ENCODE peak calls at places on chromosomes 1 and 21, in eight cellular contexts. One of them, this sample, is unnamed.

GRCh38 chr1:33092438-33092837 is 11.5 kb downstream of the AZIN2 start:
- DNase-seq in esophagus squamous epithelium: no peak
- DNase-seq in heart left ventricle: no peak
- DNase-seq in body of pancreas: no peak
- DNase-seq in IMR-90: no peak
- DNase-seq in transverse colon: no peak
- DNase-seq in A549: no peak
- DNase-seq in tibial nerve: no peak
- DNase-seq in this sample: peak; percentile 58

GRCh38 chr1:180167721-180168467 is 13.2 kb downstream of the QSOX1 start:
- DNase-seq in tibial nerve: no peak
- DNase-seq in A549: peak; percentile 84
- DNase-seq in body of pancreas: peak; percentile 83
- DNase-seq in IMR-90: peak; percentile 22
- DNase-seq in heart left ventricle: peak; percentile 45
- DNase-seq in esophagus squamous epithelium: no peak
- DNase-seq in transverse colon: peak; percentile 92
- DNase-seq in this sample: peak; percentile 89

GRCh38 chr21:14306143-14306907 is 76.6 kb downstream of the HSPA13 start:
- DNase-seq in esophagus squamous epithelium: no peak
- DNase-seq in heart left ventricle: no peak
- DNase-seq in tibial nerve: no peak
- DNase-seq in A549: no peak
- DNase-seq in body of pancreas: no peak
- DNase-seq in transverse colon: no peak
- DNase-seq in IMR-90: peak; percentile 3
- DNase-seq in this sample: no peak

GRCh38 chr1:193104906-193105820 is at the start of gene GLRX2:
- DNase-seq in IMR-90: peak; percentile 85
- DNase-seq in heart left ventricle: peak; percentile 90
- DNase-seq in body of pancreas: peak; percentile 86
- DNase-seq in esophagus squamous epithelium: no peak
- DNase-seq in A549: peak; percentile 89
- DNase-seq in tibial nerve: peak; percentile 77
- DNase-seq in transverse colon: peak; percentile 89
- DNase-seq in this sample: peak; percentile 74

GRCh38 chr1:32351859-32352745 is 10.2 kb downstream of the FAM229A start:
- DNase-seq in A549: peak; percentile 28
- DNase-seq in body of pancreas: no peak
- DNase-seq in esophagus squamous epithelium: no peak
- DNase-seq in heart left ventricle: peak; percentile 75
- DNase-seq in tibial nerve: peak; percentile 17
- DNase-seq in transverse colon: peak; percentile 57
- DNase-seq in IMR-90: peak; percentile 45
- DNase-seq in this sample: peak; percentile 90

GRCh38 chr21:45502006-45502345 is 40.3 kb downstream of the SLC19A1 start:
- DNase-seq in tibial nerve: no peak
- DNase-seq in transverse colon: no peak
- DNase-seq in esophagus squamous epithelium: no peak
- DNase-seq in heart left ventricle: peak; percentile 12
- DNase-seq in A549: no peak
- DNase-seq in body of pancreas: no peak
- DNase-seq in IMR-90: no peak
- DNase-seq in this sample: no peak

GRCh38 chr1:53305650-53306049 is 22.2 kb downstream of the LRP8 start:
- DNase-seq in body of pancreas: no peak
- DNase-seq in tibial nerve: no peak
- DNase-seq in heart left ventricle: peak; percentile 49
- DNase-seq in A549: no peak
- DNase-seq in IMR-90: no peak
- DNase-seq in transverse colon: no peak
- DNase-seq in esophagus squamous epithelium: no peak
- DNase-seq in this sample: no peak

GRCh38 chr1:192563129-192563528 is 12.4 kb upstream of the RGS1 start:
- DNase-seq in tibial nerve: no peak
- DNase-seq in esophagus squamous epithelium: no peak
- DNase-seq in IMR-90: no peak
- DNase-seq in body of pancreas: no peak
- DNase-seq in A549: no peak
- DNase-seq in transverse colon: no peak
- DNase-seq in heart left ventricle: no peak
- DNase-seq in this sample: no peak

GRCh38 chr1:201928266-201928665 is 18.1 kb downstream of the LMOD1 start:
- DNase-seq in transverse colon: no peak
- DNase-seq in body of pancreas: no peak
- DNase-seq in esophagus squamous epithelium: no peak
- DNase-seq in IMR-90: no peak
- DNase-seq in A549: no peak
- DNase-seq in heart left ventricle: no peak
- DNase-seq in tibial nerve: no peak
- DNase-seq in this sample: no peak

GRCh38 chr1:118788372-118788955 is 199.7 kb downstream of the TBX15 start:
- DNase-seq in tibial nerve: no peak
- DNase-seq in A549: no peak
- DNase-seq in IMR-90: no peak
- DNase-seq in transverse colon: no peak
- DNase-seq in esophagus squamous epithelium: no peak
- DNase-seq in heart left ventricle: peak; percentile 28
- DNase-seq in body of pancreas: no peak
- DNase-seq in this sample: no peak

GRCh38 chr1:66492424-66492823 is 41.5 kb upstream of the SGIP1 start:
- DNase-seq in heart left ventricle: no peak
- DNase-seq in body of pancreas: no peak
- DNase-seq in IMR-90: no peak
- DNase-seq in tibial nerve: no peak
- DNase-seq in esophagus squamous epithelium: no peak
- DNase-seq in transverse colon: no peak
- DNase-seq in A549: no peak
- DNase-seq in this sample: no peak

GRCh38 chr1:3768811-3769390 is 3.6 kb upstream of the SMIM1 start:
- DNase-seq in A549: no peak
- DNase-seq in tibial nerve: no peak
- DNase-seq in heart left ventricle: peak; percentile 6
- DNase-seq in transverse colon: no peak
- DNase-seq in esophagus squamous epithelium: no peak
- DNase-seq in body of pancreas: no peak
- DNase-seq in IMR-90: no peak
- DNase-seq in this sample: no peak

GRCh38 chr21:34642211-34643075 is 26.4 kb upstream of the CLIC6 start:
- DNase-seq in A549: no peak
- DNase-seq in tibial nerve: no peak
- DNase-seq in body of pancreas: no peak
- DNase-seq in transverse colon: no peak
- DNase-seq in esophagus squamous epithelium: no peak
- DNase-seq in heart left ventricle: no peak
- DNase-seq in IMR-90: peak; percentile 18
- DNase-seq in this sample: no peak

GRCh38 chr1:2431095-2431494 is 18.7 kb upstream of the PEX10 start:
- DNase-seq in heart left ventricle: no peak
- DNase-seq in tibial nerve: no peak
- DNase-seq in esophagus squamous epithelium: no peak
- DNase-seq in transverse colon: no peak
- DNase-seq in IMR-90: no peak
- DNase-seq in A549: no peak
- DNase-seq in body of pancreas: no peak
- DNase-seq in this sample: no peak

GRCh38 chr21:16589046-16589445 is 859.3 kb downstream of the USP25 start:
- DNase-seq in body of pancreas: no peak
- DNase-seq in A549: no peak
- DNase-seq in esophagus squamous epithelium: no peak
- DNase-seq in transverse colon: no peak
- DNase-seq in heart left ventricle: no peak
- DNase-seq in IMR-90: no peak
- DNase-seq in tibial nerve: no peak
- DNase-seq in this sample: no peak

GRCh38 chr1:43418858-43419257 is 29.2 kb downstream of the SZT2 start:
- DNase-seq in esophagus squamous epithelium: no peak
- DNase-seq in heart left ventricle: no peak
- DNase-seq in tibial nerve: no peak
- DNase-seq in A549: no peak
- DNase-seq in body of pancreas: no peak
- DNase-seq in transverse colon: no peak
- DNase-seq in IMR-90: no peak
- DNase-seq in this sample: peak; percentile 3

GRCh38 chr1:150429805-150430204 is 57.4 kb upstream of the TARS2 start:
- DNase-seq in IMR-90: peak; percentile 7
- DNase-seq in heart left ventricle: no peak
- DNase-seq in A549: peak; percentile 16
- DNase-seq in tibial nerve: no peak
- DNase-seq in esophagus squamous epithelium: no peak
- DNase-seq in body of pancreas: no peak
- DNase-seq in transverse colon: no peak
- DNase-seq in this sample: no peak

GRCh38 chr1:164479242-164479641 is 79.7 kb upstream of the PBX1 start:
- DNase-seq in A549: no peak
- DNase-seq in transverse colon: no peak
- DNase-seq in heart left ventricle: no peak
- DNase-seq in IMR-90: no peak
- DNase-seq in tibial nerve: no peak
- DNase-seq in esophagus squamous epithelium: no peak
- DNase-seq in body of pancreas: no peak
- DNase-seq in this sample: no peak

GRCh38 chr21:23949493-23949892 is 1657.8 kb downstream of the MRPL39 start:
- DNase-seq in body of pancreas: no peak
- DNase-seq in heart left ventricle: no peak
- DNase-seq in A549: no peak
- DNase-seq in IMR-90: no peak
- DNase-seq in esophagus squamous epithelium: no peak
- DNase-seq in transverse colon: no peak
- DNase-seq in tibial nerve: no peak
- DNase-seq in this sample: no peak

GRCh38 chr1:103931891-103932290 is 182.2 kb downstream of the AMY1C start:
- DNase-seq in transverse colon: no peak
- DNase-seq in body of pancreas: no peak
- DNase-seq in A549: no peak
- DNase-seq in IMR-90: no peak
- DNase-seq in tibial nerve: no peak
- DNase-seq in heart left ventricle: no peak
- DNase-seq in esophagus squamous epithelium: no peak
- DNase-seq in this sample: no peak

GRCh38 chr1:41361495-41362356 is 492 bp downstream of the FOXO6 start:
- DNase-seq in transverse colon: no peak
- DNase-seq in esophagus squamous epithelium: no peak
- DNase-seq in heart left ventricle: no peak
- DNase-seq in A549: no peak
- DNase-seq in IMR-90: no peak
- DNase-seq in tibial nerve: no peak
- DNase-seq in body of pancreas: peak; percentile 40
- DNase-seq in this sample: no peak

GRCh38 chr1:21233480-21233879 is 56.8 kb downstream of the ECE1 start:
- DNase-seq in A549: no peak
- DNase-seq in transverse colon: no peak
- DNase-seq in esophagus squamous epithelium: no peak
- DNase-seq in heart left ventricle: no peak
- DNase-seq in body of pancreas: no peak
- DNase-seq in tibial nerve: no peak
- DNase-seq in IMR-90: no peak
- DNase-seq in this sample: no peak

DNA sequence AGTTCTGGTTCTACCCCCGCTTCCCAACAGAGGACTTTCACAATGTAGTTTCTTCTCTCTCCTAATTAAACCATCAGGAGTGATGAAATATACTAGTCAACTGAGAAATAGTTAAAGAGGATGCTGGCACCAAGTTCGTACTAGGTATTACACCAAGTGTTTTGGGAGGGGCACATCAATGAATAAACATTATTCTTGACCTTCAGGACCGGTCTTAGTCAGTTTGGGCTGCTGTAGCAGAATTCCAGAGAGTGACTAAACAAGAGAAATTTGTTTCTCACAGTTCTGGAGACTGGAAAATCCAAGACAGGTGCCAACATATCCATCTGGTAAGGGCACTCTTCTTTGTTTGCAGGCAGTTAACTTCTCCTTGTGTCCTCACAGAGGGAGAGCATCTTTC is 103.8 kb downstream of the SPATA17 start:
- DNase-seq in body of pancreas: no peak
- DNase-seq in A549: no peak
- DNase-seq in esophagus squamous epithelium: no peak
- DNase-seq in transverse colon: no peak
- DNase-seq in tibial nerve: no peak
- DNase-seq in IMR-90: no peak
- DNase-seq in heart left ventricle: no peak
- DNase-seq in this sample: no peak
- TF ChIP-seq CTCF in body of pancreas: no peak
- TF ChIP-seq CTCF in A549: no peak
- TF ChIP-seq CTCF in esophagus squamous epithelium: no peak
- TF ChIP-seq CTCF in transverse colon: no peak
- TF ChIP-seq CTCF in tibial nerve: no peak
- TF ChIP-seq CTCF in IMR-90: no peak
- TF ChIP-seq CTCF in heart left ventricle: no peak
- TF ChIP-seq CTCF in this sample: no peak

GRCh38 chr1:17564458-17565393 is 25.2 kb downstream of the ARHGEF10L start:
- DNase-seq in transverse colon: peak; percentile 70
- DNase-seq in heart left ventricle: no peak
- DNase-seq in tibial nerve: no peak
- DNase-seq in esophagus squamous epithelium: no peak
- DNase-seq in IMR-90: no peak
- DNase-seq in body of pancreas: peak; percentile 82
- DNase-seq in A549: no peak
- DNase-seq in this sample: no peak
- H3K4me3 ChIP-seq in transverse colon: no peak overlapping the region
- H3K4me3 ChIP-seq in heart left ventricle: no peak overlapping the region
- H3K4me3 ChIP-seq in tibial nerve: no peak overlapping the region
- H3K4me3 ChIP-seq in esophagus squamous epithelium: no peak overlapping the region
- H3K4me3 ChIP-seq in IMR-90: no peak overlapping the region
- H3K4me3 ChIP-seq in body of pancreas: no peak overlapping the region
- H3K4me3 ChIP-seq in A549: no peak overlapping the region
- H3K4me3 ChIP-seq in this sample: no peak overlapping the region

GRCh38 chr1:212791676-212792395 is at the start of the genes NSL1 and TATDN3:
- DNase-seq in heart left ventricle: peak; percentile 86
- DNase-seq in transverse colon: peak; percentile 94
- DNase-seq in A549: peak; percentile 61
- DNase-seq in tibial nerve: peak; percentile 73
- DNase-seq in IMR-90: peak; percentile 92
- DNase-seq in esophagus squamous epithelium: peak; percentile 40
- DNase-seq in body of pancreas: peak; percentile 90
- DNase-seq in this sample: peak; percentile 97
- TF ChIP-seq POLR2A in heart left ventricle: no peak
- TF ChIP-seq POLR2A in transverse colon: peak; percentile 89
- TF ChIP-seq POLR2A in A549: peak; percentile 72
- TF ChIP-seq POLR2A in tibial nerve: peak; percentile 58
- TF ChIP-seq POLR2A in IMR-90: peak; percentile 80
- TF ChIP-seq POLR2A in esophagus squamous epithelium: peak; percentile 84
- TF ChIP-seq POLR2A in body of pancreas: peak; percentile 91
- TF ChIP-seq POLR2A in this sample: no peak

DNA sequence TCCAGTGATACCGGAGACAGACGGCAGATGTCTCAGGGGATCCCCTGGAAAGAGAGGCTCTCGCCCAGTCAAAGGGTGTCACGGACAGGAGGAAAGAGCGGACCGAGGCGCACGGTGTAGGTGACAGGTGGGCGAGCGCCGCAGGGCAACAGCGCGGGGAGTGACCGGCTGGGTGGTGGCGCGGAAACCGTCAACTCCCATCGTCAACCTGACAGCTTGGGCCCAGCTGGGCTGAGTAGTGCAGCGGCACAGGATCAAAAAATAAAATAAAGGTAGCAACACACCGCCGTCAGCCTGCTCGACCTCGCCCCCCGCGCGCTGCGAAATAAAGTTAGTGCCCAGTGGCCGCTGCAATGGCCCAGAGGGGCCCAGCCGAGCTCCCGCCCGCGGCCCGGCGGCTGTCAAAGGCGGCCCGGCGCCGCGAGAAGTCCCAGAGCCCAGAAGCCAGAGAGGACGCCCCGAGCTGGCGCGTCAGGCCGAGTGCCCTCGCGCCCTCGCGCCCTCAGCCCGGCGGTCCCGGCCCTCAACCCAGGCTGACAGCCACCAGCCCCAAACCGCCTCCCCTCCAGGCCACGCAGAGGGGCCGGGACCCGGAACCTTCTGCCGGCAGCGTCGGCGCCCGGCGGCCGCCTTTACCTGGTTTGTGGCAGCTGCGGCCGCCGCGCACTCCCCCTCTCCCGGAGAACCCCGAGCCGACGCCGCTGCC is at the start of gene LYST:
- DNase-seq in esophagus squamous epithelium: no peak
- DNase-seq in heart left ventricle: peak; percentile 60
- DNase-seq in A549: peak; percentile 66
- DNase-seq in tibial nerve: peak; percentile 26
- DNase-seq in body of pancreas: peak; percentile 50
- DNase-seq in IMR-90: peak; percentile 52
- DNase-seq in transverse colon: peak; percentile 67
- DNase-seq in this sample: peak; percentile 62
- TF ChIP-seq CTCF in esophagus squamous epithelium: peak; percentile 31
- TF ChIP-seq CTCF in heart left ventricle: peak; percentile 22
- TF ChIP-seq CTCF in A549: peak; percentile 52
- TF ChIP-seq CTCF in tibial nerve: peak; percentile 56
- TF ChIP-seq CTCF in body of pancreas: no peak
- TF ChIP-seq CTCF in IMR-90: peak; percentile 52
- TF ChIP-seq CTCF in transverse colon: peak; percentile 44
- TF ChIP-seq CTCF in this sample: no peak

This sample was measured in lower leg skin.